ENCODE peak calls at places on chromosomes 4 and X, in seven cellular contexts. P is HCT116, L is uterus, D is body of pancreas, G is H1, I is heart left ventricle, Z is tibial nerve. A is an unnamed sample. For H3K36me3, the result is how much of the 10 kb centered on the place peaks cover.

GRCh38 chr4:155620637-155621036 is 46.0 kb upstream of the GUCY1A1 start:
- DNase-seq in Z (no peak), I (no peak), D (no peak), L (no peak), P (no peak), G (no peak), A (no peak)

GRCh38 chr4:145935253-145936141 is 3.1 kb downstream of the ZNF827 start:
- DNase-seq in L (peak), P (no peak), I (no peak), D (peak), Z (no peak), G (no peak), A (no peak)

GRCh38 chr4:60682901-60683300 is 517.2 kb upstream of the ADGRL3 start:
- DNase-seq in P (no peak), G (no peak), D (no peak), I (no peak), Z (no peak), L (no peak), A (no peak)

GRCh38 chr4:124913237-124913636 is 200.7 kb upstream of the ANKRD50 start:
- DNase-seq in Z (no peak), P (no peak), D (no peak), G (no peak), L (no peak), I (no peak), A (no peak)

GRCh38 chr4:38013461-38014366 is 53.5 kb downstream of the PTTG2 start:
- DNase-seq in P (peak), Z (no peak), I (peak), D (peak), L (peak), G (no peak), A (no peak)

GRCh38 chr4:165378398-165378762 is 428 bp upstream of the CPE start:
- DNase-seq in D (no peak), Z (no peak), G (no peak), I (no peak), P (no peak), L (no peak), A (no peak)

GRCh38 chrX:115591420-115591819 is 30.4 kb downstream of the PLS3 start:
- DNase-seq in D (no peak), P (no peak), G (no peak), I (no peak), Z (no peak), L (no peak), A (no peak)

GRCh38 chr4:10024303-10024702 is 3.0 kb upstream of the SLC2A9 start:
- DNase-seq in G (no peak), P (no peak), L (no peak), I (no peak), Z (no peak), D (no peak), A (no peak)

GRCh38 chr4:147599764-147600163 is 17.4 kb upstream of the TMEM184C start:
- DNase-seq in P (no peak), G (no peak), D (no peak), Z (no peak), I (no peak), L (no peak), A (no peak)

GRCh38 chr4:63218837-63219236 is 1190.4 kb downstream of the TECRL start:
- DNase-seq in G (no peak), P (no peak), I (no peak), L (no peak), Z (no peak), D (no peak), A (no peak)

GRCh38 chr4:119029847-119030535 is 105.6 kb upstream of the MYOZ2 start:
- DNase-seq in I (no peak), Z (no peak), D (no peak), P (no peak), L (no peak), G (no peak), A (no peak)

GRCh38 chr4:68518889-68519288 is 57.2 kb downstream of the UGT2B17 start:
- DNase-seq in G (no peak), P (no peak), D (no peak), I (no peak), Z (no peak), L (no peak), A (no peak)

GRCh38 chrX:66919280-66919832 is 280.5 kb upstream of the EDA2R start:
- DNase-seq in P (no peak), G (no peak), Z (no peak), D (no peak), I (no peak), L (peak), A (no peak)

GRCh38 chr4:147836807-147837206 is 104.9 kb downstream of the ARHGAP10 start:
- DNase-seq in P (no peak), I (no peak), Z (no peak), D (no peak), G (no peak), L (no peak), A (no peak)

GRCh38 chrX:3743821-3744439 is 30.5 kb upstream of the PRKX start:
- DNase-seq in G (no peak), P (no peak), D (no peak), I (no peak), L (no peak), Z (no peak), A (no peak)

GRCh38 chrX:68808686-68809357 is 20.0 kb upstream of the EFNB1 start:
- DNase-seq in Z (no peak), I (no peak), L (no peak), P (peak), G (no peak), D (no peak), A (no peak)

GRCh38 chr4:188986271-188986689 is 847.0 kb downstream of the TRIML1 start:
- DNase-seq in P (no peak), G (no peak), D (no peak), L (no peak), Z (no peak), I (no peak), A (no peak)

GRCh38 chr4:82988323-82988832 is 22.2 kb downstream of the LIN54 start:
- DNase-seq in Z (no peak), I (no peak), P (no peak), L (no peak), G (no peak), D (no peak), A (no peak)

GRCh38 chrX:2566044-2566443 is 65.3 kb upstream of the DHRSX start:
- DNase-seq in L (no peak), I (no peak), G (no peak), D (no peak), P (no peak), Z (no peak), A (no peak)

GRCh38 chr4:17595471-17596005 is 18.5 kb downstream of the LAP3 start:
- DNase-seq in P (no peak), L (no peak), I (no peak), D (no peak), G (no peak), Z (no peak), A (no peak)

GRCh38 chrX:19909761-19910160 is 22.4 kb upstream of the SH3KBP1 start:
- DNase-seq in I (no peak), P (no peak), D (no peak), Z (no peak), L (no peak), G (no peak), A (no peak)

GRCh38 chr4:148390311-148390710 is 51.9 kb downstream of the NR3C2 start:
- DNase-seq in G (no peak), I (no peak), D (no peak), Z (no peak), P (no peak), L (no peak), A (no peak)

GRCh38 chrX:11375614-11376119 is 82.5 kb downstream of the AMELX start:
- DNase-seq in P (no peak), G (no peak), D (no peak), Z (no peak), L (no peak), I (no peak), A (no peak)

GRCh38 chrX:96447161-96447560 is 237.5 kb upstream of the DIAPH2 start:
- DNase-seq in D (no peak), P (no peak), L (no peak), I (no peak), Z (no peak), G (no peak), A (no peak)

GRCh38 chr4:150381671-150382427 is 200.1 kb upstream of the MAB21L2 start:
- DNase-seq in I (no peak), Z (no peak), D (no peak), G (no peak), P (no peak), L (no peak), A (no peak)

GRCh38 chr4:105683038-105683437 is 25.5 kb downstream of the INTS12 start:
- DNase-seq in P (no peak), I (no peak), L (no peak), G (no peak), D (peak), Z (no peak), A (no peak)

GRCh38 chr4:183702492-183702891 is 43.4 kb downstream of the TRAPPC11 start:
- DNase-seq in D (no peak), L (no peak), Z (no peak), P (no peak), I (no peak), G (no peak), A (no peak)

GRCh38 chrX:117959045-117959444 is 157.6 kb downstream of the KLHL13 start:
- DNase-seq in P (no peak), I (no peak), D (no peak), G (no peak), Z (no peak), L (no peak), A (no peak)

GRCh38 chrX:8067754-8068469 is 103.2 kb downstream of the VCX2 start:
- DNase-seq in Z (no peak), P (no peak), L (no peak), G (no peak), I (no peak), D (no peak), A (no peak)

GRCh38 chrX:113392355-113392754 is 551.7 kb upstream of the AMOT start:
- DNase-seq in I (no peak), P (no peak), L (no peak), Z (no peak), G (no peak), D (no peak), A (peak)

GRCh38 chr4:113823291-113823659 is 61.7 kb upstream of the CAMK2D start:
- DNase-seq in L (no peak), P (no peak), D (no peak), I (no peak), G (no peak), Z (no peak), A (no peak)

GRCh38 chr4:3324093-3324815 is 31.4 kb downstream of the RGS12 start:
- DNase-seq in L (no peak), D (no peak), P (no peak), I (no peak), Z (no peak), G (peak), A (no peak)
- TF ChIP-seq CTCF in L (no peak), D (no peak), P (no peak), I (no peak), Z (no peak), G (peak), A (no peak)

GRCh38 chr4:8459867-8460453 is 19.4 kb downstream of the TRMT44 start:
- DNase-seq in I (no peak), P (no peak), G (no peak), D (no peak), Z (no peak), L (no peak), A (no peak)
- H3K36me3 ChIP-seq in I (half or more), P (under half), G (under half), D (under half), Z (under half), L (under half), A (half or more)

DNA sequence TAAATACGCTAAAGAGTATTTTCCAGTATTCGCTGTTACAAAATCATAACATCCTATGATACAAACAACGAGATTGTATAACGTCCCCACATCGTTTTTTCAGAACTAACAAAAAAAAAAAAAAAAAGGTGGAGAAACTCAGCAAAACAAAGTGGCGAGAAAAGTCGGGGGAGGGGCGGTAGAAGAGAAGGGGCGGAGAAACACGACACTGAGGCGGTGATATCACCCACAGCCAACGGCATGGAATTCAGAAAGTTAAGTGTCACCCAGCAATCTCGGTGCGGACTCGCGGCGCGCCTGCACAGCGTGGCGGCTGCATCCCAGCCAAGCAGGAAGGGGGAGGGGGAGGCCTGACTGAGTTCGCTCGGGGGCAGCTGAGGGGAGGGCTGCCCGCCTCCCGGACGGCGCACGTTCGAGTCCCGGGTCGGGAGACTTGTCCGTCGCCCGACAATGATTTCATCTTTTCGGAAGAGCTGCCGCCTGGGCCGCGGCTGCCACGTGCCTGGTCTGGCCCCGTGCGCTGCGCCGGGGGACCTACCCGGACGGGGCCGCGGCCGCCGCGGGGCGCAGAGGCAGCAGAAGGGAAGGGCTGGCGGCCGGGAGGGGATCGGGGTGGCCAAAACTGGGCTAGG is 830 bp downstream of the SETD7 start:
- DNase-seq in G (no peak), I (peak), D (peak), P (peak), L (peak), Z (peak), A (peak)
- TF ChIP-seq POLR2A in G (no peak), I (peak), D (peak), P (peak), L (peak), Z (peak), A (peak)

DNA sequence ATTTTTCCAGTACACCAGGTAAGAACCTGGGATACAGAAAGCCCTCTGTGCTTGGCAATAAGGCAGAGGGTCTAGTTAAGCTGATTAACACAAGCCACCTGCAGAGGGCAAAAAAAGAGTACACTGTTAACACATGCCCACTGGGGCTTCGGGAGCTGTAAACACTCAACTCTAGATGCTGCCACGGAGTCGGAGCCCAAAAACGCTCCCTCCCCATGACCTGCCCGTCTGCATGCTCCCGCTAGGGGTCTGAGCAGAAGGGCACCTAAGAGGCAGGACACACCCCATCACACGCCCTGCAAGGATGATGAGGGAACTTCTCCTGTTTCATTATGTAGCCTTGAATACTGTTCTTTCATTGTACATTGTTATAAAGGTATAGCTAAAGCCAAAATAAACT is 715.6 kb upstream of the AADAT start:
- DNase-seq in D (no peak), I (no peak), Z (no peak), L (no peak), P (no peak), G (no peak), A (peak)
- TF ChIP-seq CTCF in D (no peak), I (no peak), Z (no peak), L (no peak), P (no peak), G (no peak), A (no peak)

GRCh38 chr4:110172972-110173371 is 25.4 kb downstream of the ELOVL6 start:
- DNase-seq in I (no peak), G (no peak), P (no peak), Z (no peak), D (no peak), L (no peak), A (no peak)

GRCh38 chr4:110171981-110172380 is 26.4 kb downstream of the ELOVL6 start:
- DNase-seq in L (no peak), G (no peak), D (no peak), I (no peak), Z (no peak), P (no peak), A (no peak)

GRCh38 chr4:110170861-110171260 is 27.6 kb downstream of the ELOVL6 start:
- DNase-seq in G (no peak), I (no peak), L (no peak), D (no peak), P (no peak), Z (no peak), A (no peak)

GRCh38 chr4:110175634-110176033 is 22.8 kb downstream of the ELOVL6 start:
- DNase-seq in I (no peak), Z (no peak), L (no peak), P (no peak), G (no peak), D (no peak), A (no peak)
- H3K36me3 ChIP-seq in I (under half), Z (under half), L (under half), P (under half), G (under half), D (under half), A (under half)

A was measured in spleen.